ENCODE peak calls at places on chromosomes 6 and 20, in ten cellular contexts. H is ELF-1; F is NCI-H2029; N is activated CD4-positive, alpha-beta T cell treated with anti-CD3 and anti-CD28 coated beads, Interleukin-2, amount 50 U/mL, for 1 hour; S is heart right ventricle; U is HFFc6; D is KG1; A is nucleus accumbens; V is KBM-7; L is T1000. E is an unnamed sample.

GRCh38 chr6:158627168-158627939 is 17.2 kb downstream of the DYNLT1 start:
- DNase-seq in H (no peak), F (no peak), N (no peak), S (no peak), U (no peak), D (no peak), A (no peak), V (no peak), L (no peak), E (no peak)

GRCh38 chr6:63272397-63272796 is 47.4 kb downstream of the LGSN start:
- DNase-seq in H (no peak), F (no peak), N (no peak), S (no peak), U (peak), D (peak), A (no peak), V (peak), L (no peak), E (no peak)

GRCh38 chr6:41428995-41429417 is 93.6 kb downstream of the NCR2 start:
- DNase-seq in H (peak), F (no peak), N (no peak), S (peak), U (peak), D (no peak), A (no peak), V (peak), L (no peak), E (no peak)

GRCh38 chr20:36569847-36570429 is 3.5 kb upstream of the TGIF2 start:
- DNase-seq in H (peak), F (no peak), N (no peak), S (no peak), U (peak), D (no peak), A (no peak), V (peak), L (peak), E (no peak)

GRCh38 chr6:165571721-165572132 is 91.3 kb downstream of the PDE10A start:
- DNase-seq in H (no peak), F (no peak), N (no peak), S (no peak), U (no peak), D (no peak), A (no peak), V (peak), L (no peak), E (no peak)

GRCh38 chr6:123519191-123519510 is 117.6 kb downstream of the TRDN start:
- DNase-seq in H (no peak), F (no peak), N (no peak), S (peak), U (no peak), D (no peak), A (peak), V (no peak), L (no peak), E (no peak)

GRCh38 chr6:81844686-81845085 is 92.2 kb upstream of the TENT5A start:
- DNase-seq in H (no peak), F (no peak), N (no peak), S (no peak), U (no peak), D (no peak), A (no peak), V (no peak), L (no peak), E (no peak)

GRCh38 chr6:167735498-167736201 is 91.1 kb upstream of the AFDN start:
- DNase-seq in H (no peak), F (no peak), N (no peak), S (no peak), U (no peak), D (no peak), A (no peak), V (no peak), L (no peak), E (no peak)

GRCh38 chr6:125571207-125571740 is 178.2 kb upstream of the HEY2 start:
- DNase-seq in H (peak), F (no peak), N (no peak), S (no peak), U (no peak), D (no peak), A (no peak), V (no peak), L (no peak), E (no peak)

GRCh38 chr6:130500693-130501092 is 134.9 kb downstream of the TMEM200A start:
- DNase-seq in H (no peak), F (no peak), N (no peak), S (no peak), U (peak), D (no peak), A (no peak), V (no peak), L (no peak), E (no peak)

GRCh38 chr6:71393471-71393870 is 104.9 kb downstream of the OGFRL1 start:
- DNase-seq in H (no peak), F (no peak), N (no peak), S (no peak), U (peak), D (no peak), A (no peak), V (no peak), L (no peak), E (no peak)

GRCh38 chr6:75384116-75384515 is 99.5 kb upstream of the TMEM30A start:
- DNase-seq in H (no peak), F (no peak), N (no peak), S (no peak), U (no peak), D (no peak), A (no peak), V (no peak), L (no peak), E (no peak)

GRCh38 chr6:56475736-56476457 is 166.8 kb downstream of the DST start:
- DNase-seq in H (no peak), F (no peak), N (no peak), S (no peak), U (no peak), D (no peak), A (no peak), V (no peak), L (no peak), E (no peak)

GRCh38 chr20:53914861-53915458 is 155.4 kb downstream of the BCAS1 start:
- DNase-seq in H (no peak), F (no peak), N (no peak), S (no peak), U (no peak), D (peak), A (no peak), V (peak), L (no peak), E (no peak)

GRCh38 chr20:13348301-13349239 is 127.5 kb downstream of the ISM1 start:
- DNase-seq in H (no peak), F (no peak), N (no peak), S (no peak), U (no peak), D (no peak), A (no peak), V (no peak), L (no peak), E (no peak)

GRCh38 chr6:1423578-1423977 is 34.2 kb downstream of the FOXF2 start:
- DNase-seq in H (no peak), F (no peak), N (no peak), S (no peak), U (no peak), D (no peak), A (no peak), V (no peak), L (no peak), E (no peak)

GRCh38 chr20:4925842-4926530 is 75.3 kb downstream of the SLC23A2 start:
- DNase-seq in H (no peak), F (peak), N (no peak), S (peak), U (no peak), D (no peak), A (no peak), V (no peak), L (no peak), E (no peak)

GRCh38 chr20:19817017-19817416 is 59.0 kb downstream of the RIN2 start:
- DNase-seq in H (no peak), F (no peak), N (no peak), S (no peak), U (peak), D (no peak), A (no peak), V (no peak), L (peak), E (no peak)

GRCh38 chr6:27293436-27294152 is 18.5 kb downstream of the POM121L2 start:
- DNase-seq in H (peak), F (no peak), N (no peak), S (no peak), U (peak), D (no peak), A (no peak), V (no peak), L (no peak), E (no peak)

GRCh38 chr6:165726915-165727314 is 63.9 kb upstream of the PDE10A start:
- DNase-seq in H (no peak), F (no peak), N (no peak), S (no peak), U (no peak), D (no peak), A (no peak), V (no peak), L (no peak), E (no peak)